ENCODE peak calls at places on chromosomes 3 and 15, in eight cellular contexts. A is MM.1S, V is uterus, B is neuronal stem cell, N is pancreas, K is right cardiac atrium, W is lower lobe of right lung, S is small intestine. P is an unnamed sample.

GRCh38 chr3:71271616-71272015 is 311.9 kb downstream of the FOXP1 start:
- DNase-seq in A (no peak), V (no peak), B (no peak), N (no peak), K (no peak), W (no peak), S (no peak), P (no peak)

GRCh38 chr15:68578960-68579935 is at the start of gene CORO2B:
- DNase-seq in A (no peak), V (peak; percentile 59), B (no peak), N (peak; percentile 25), K (peak; percentile 88), W (no peak), S (no peak), P (no peak)

GRCh38 chr3:171976526-171976925 is 62.9 kb upstream of the FNDC3B start:
- DNase-seq in A (no peak), V (no peak), B (no peak), N (no peak), K (no peak), W (no peak), S (no peak), P (no peak)

GRCh38 chr15:71223516-71223915 is 108.2 kb downstream of the THSD4 start:
- DNase-seq in A (no peak), V (no peak), B (no peak), N (no peak), K (no peak), W (no peak), S (no peak), P (no peak)

GRCh38 chr3:167084566-167084965 is 295.5 kb downstream of the ZBBX start:
- DNase-seq in A (no peak), V (no peak), B (no peak), N (no peak), K (no peak), W (no peak), S (peak; percentile 7), P (no peak)

GRCh38 chr3:51390186-51390585 is 899 bp upstream of the RBM15B start:
- DNase-seq in A (no peak), V (no peak), B (no peak), N (no peak), K (no peak), W (no peak), S (no peak), P (no peak)

GRCh38 chr15:52183562-52184173 is 7.5 kb downstream of the GNB5 start:
- DNase-seq in A (peak; percentile 43), V (no peak), B (peak; percentile 35), N (no peak), K (no peak), W (no peak), S (no peak), P (no peak)

GRCh38 chr3:12898290-12898979 is 57.1 kb upstream of the RPL32 start:
- DNase-seq in A (no peak), V (no peak), B (no peak), N (no peak), K (peak; percentile 21), W (peak; percentile 14), S (no peak), P (no peak)

GRCh38 chr15:77329202-77329601 is 90.7 kb downstream of the PEAK1 start:
- DNase-seq in A (no peak), V (no peak), B (no peak), N (no peak), K (no peak), W (no peak), S (no peak), P (no peak)

DNA sequence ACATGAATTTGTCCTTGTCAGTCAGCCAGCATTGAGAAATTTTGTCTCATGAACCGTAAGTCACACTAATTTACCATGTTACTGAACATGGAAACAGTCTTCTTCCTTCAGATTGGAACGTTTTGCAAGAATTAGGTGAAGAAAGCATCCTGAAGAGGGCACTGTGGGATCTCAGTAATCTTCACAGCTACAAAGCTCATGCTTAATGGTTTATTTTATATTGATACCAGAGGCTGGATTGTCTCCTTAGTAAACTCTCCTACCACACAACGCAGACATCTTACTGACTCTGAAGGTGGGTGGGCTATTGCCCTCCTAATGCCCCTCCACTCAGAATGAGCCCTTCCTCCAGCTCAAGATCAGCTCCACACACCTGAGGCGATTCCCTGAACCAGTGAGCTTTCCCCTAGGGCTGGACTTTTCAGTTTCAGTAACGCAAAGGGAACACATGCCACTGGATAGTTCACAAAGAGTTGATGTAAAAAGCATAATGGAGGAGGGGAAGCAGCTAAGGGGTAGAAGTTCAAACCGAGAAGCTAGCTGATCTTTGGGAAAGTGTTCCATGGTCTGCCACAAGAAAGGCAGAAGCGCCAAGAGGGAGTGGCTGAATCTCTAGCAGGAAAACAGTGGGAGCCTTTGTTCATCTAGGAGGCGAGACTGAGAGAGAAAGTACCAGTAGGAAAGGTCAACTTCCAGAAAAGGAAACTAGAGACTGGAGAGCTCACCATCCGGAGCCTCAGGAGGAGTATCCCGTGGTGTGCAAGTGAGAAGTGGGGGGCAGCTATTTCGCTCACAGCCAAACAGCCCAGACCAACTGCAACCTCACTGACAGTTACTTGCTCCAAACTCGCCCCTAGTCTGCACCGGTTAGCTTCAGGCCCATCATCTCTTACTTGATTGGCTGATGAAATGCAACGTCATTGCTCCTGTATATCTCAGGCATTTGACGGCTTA is at the start of gene SLC9C1:
- DNase-seq in A (peak; percentile 85), V (peak; percentile 20), B (peak; percentile 56), N (peak; percentile 31), K (no peak), W (no peak), S (peak; percentile 81), P (no peak)
- H3K4me3 ChIP-seq in A (peak within 1 kb of the TSS; percentile 54), V (peak within 1 kb of the TSS; percentile 32), B (peak within 1 kb of the TSS; percentile 42), N (peak within 1 kb of the TSS; percentile 28), K (peak within 1 kb of the TSS; percentile 71), W (peak within 1 kb of the TSS; percentile 57), S (peak within 1 kb of the TSS; percentile 40), P (no peak within 1 kb of the TSS)

DNA sequence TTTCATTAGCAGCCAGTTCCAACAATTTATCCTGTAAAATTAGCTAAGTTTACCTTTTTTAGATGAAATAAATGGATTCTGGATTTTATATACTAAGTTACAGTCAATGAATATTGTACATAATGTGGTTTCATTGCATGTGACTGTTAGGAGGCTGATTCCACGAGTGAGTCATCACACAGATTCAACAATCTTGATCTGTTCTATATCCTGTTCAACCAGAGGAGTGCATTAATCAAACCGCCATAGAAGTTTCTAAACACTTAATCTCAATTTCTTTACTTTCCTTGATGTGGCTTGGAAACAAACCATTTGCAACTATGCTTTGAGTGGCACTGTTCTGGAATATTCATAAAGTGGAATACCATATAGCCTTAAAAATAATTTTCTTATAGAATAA is 15.3 kb downstream of the DNAJC13 start:
- DNase-seq in A (no peak), V (no peak), B (no peak), N (no peak), K (no peak), W (no peak), S (peak; percentile 62), P (no peak)
- H3K4me1 ChIP-seq in A (no peaks in the 10 kb centered on the region), V (no peaks in the 10 kb centered on the region), B (no peaks in the 10 kb centered on the region), N (peaks cover 3% of the 10 kb centered on the region), K (no peaks in the 10 kb centered on the region), W (peaks cover 6% of the 10 kb centered on the region), S (no peaks in the 10 kb centered on the region), P (peaks cover 14% of the 10 kb centered on the region)

DNA sequence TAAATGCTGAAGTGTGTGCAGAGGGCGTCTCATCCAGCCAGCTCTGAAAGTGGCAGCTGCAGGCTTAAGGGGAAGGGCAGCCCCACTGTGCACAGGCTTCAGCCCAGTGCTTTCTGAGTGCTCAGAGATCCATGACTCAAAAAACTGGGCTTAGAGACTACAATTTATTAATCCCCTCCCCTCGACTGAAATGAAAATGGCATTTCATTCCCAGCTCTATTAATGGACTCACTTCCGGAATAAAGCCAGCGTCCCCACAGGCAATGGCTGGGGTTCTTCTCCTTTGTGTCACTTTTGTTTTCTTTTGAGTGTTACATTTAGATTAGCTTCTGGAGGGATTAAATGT is 55.5 kb upstream of the PLXNA1 start:
- DNase-seq in A (no peak), V (no peak), B (no peak), N (no peak), K (no peak), W (no peak), S (no peak), P (no peak)
- H3K4me3 ChIP-seq in A (no peak overlapping the region), V (no peak overlapping the region), B (no peak overlapping the region), N (no peak overlapping the region), K (no peak overlapping the region), W (no peak overlapping the region), S (no peak overlapping the region), P (no peak overlapping the region)

DNA sequence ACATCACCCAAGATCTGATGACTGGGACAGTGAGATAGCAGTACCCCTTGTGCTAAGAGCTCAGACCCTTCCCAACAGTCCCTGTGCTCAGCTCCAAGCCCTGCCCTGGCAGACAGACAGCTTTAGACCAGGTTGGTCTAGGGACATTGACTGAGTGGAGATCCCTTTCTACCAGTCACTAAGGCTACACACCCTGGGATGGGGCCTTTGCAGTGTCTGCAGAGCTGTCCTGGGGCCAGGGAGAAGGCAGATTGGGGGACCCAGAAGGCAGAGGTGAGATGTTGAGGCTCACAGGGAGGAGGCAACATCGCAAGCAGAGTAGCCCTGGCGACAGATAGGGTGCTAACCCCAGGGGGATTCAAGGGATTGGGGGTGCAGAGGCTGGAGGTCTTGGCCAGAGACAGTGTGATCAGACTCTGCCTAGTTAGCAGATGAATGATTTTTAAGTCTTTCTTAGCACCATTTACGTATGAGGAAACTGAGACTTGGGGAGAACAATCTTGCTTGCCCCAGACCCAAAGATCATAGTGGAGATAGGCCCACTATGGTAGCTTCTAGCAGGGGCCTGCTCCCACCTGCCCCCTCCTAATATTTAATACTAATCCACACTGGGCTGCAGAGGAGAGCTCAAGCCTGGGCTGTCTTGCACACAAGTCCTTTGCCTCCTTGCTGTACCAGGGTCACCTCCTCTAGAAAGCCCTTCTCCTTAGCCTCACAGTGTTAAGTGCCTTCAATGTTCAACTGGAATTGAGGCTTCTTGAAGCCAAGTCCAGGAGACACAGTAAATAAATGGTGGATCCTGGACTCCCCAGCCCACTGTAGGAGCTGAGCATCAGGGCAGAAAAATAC is 32.6 kb downstream of the HMCES start:
- DNase-seq in A (peak; percentile 5), V (no peak), B (no peak), N (no peak), K (no peak), W (no peak), S (no peak), P (no peak)
- H3K4me1 ChIP-seq in A (peaks cover 69% of the 10 kb centered on the region), V (no peaks in the 10 kb centered on the region), B (peaks cover 9% of the 10 kb centered on the region), N (peaks cover 7% of the 10 kb centered on the region), K (no peaks in the 10 kb centered on the region), W (peaks cover 21% of the 10 kb centered on the region), S (no peaks in the 10 kb centered on the region), P (peaks cover 19% of the 10 kb centered on the region)